ENCODE peak calls at places on chromosomes 3 and 15, in seven cellular contexts. K is NCI-H748 treated with DMSO at 0.1 percent for 48 hours; C is mesothelial cell of epicardium; P is HEK293T; W is NCI-H1092; M is activated naive CD4-positive, alpha-beta T cell treated with Interleukin-2 at 50 U/mL for 16 hours; Z is EH. X is an unnamed sample.

GRCh38 chr15:42152196-42152920 is 4.1 kb downstream of the PLA2G4F start:
- DNase-seq in W (no peak), P (no peak), K (no peak), C (no peak), Z (peak; percentile 9), M (no peak), X (no peak)

GRCh38 chr15:74196175-74196574 is 6.4 kb downstream of the STRA6 start:
- DNase-seq in P (no peak), K (no peak), Z (peak; percentile 98), C (peak; percentile 83), W (no peak), M (no peak), X (no peak)

GRCh38 chr3:148902173-148902791 is 37.2 kb downstream of the CPA3 start:
- DNase-seq in Z (peak; percentile 85), P (no peak), K (no peak), C (no peak), M (no peak), W (no peak), X (no peak)

GRCh38 chr3:191775451-191776233 is 314.7 kb downstream of the PYDC2 start:
- DNase-seq in W (no peak), C (no peak), Z (peak; percentile 44), K (no peak), P (no peak), M (no peak), X (no peak)

GRCh38 chr3:183253364-183253960 is 409 bp downstream of the B3GNT5 start:
- DNase-seq in K (no peak), Z (peak; percentile 44), W (no peak), C (peak; percentile 37), M (peak; percentile 36), P (no peak), X (no peak)

GRCh38 chr15:47364671-47365141 is 352.6 kb upstream of the SEMA6D start:
- DNase-seq in M (no peak), C (no peak), Z (no peak), W (no peak), K (no peak), P (no peak), X (no peak)

GRCh38 chr3:86845731-86846130 is 145.2 kb downstream of the VGLL3 start:
- DNase-seq in C (no peak), Z (no peak), M (no peak), W (no peak), K (no peak), P (no peak), X (no peak)

GRCh38 chr15:74120426-74120825 is 10.0 kb upstream of the ISLR2 start:
- DNase-seq in C (no peak), Z (no peak), K (no peak), M (no peak), P (no peak), W (no peak), X (no peak)

GRCh38 chr3:12303532-12303931 is 14.7 kb downstream of the PPARG start:
- DNase-seq in K (no peak), C (no peak), P (no peak), W (no peak), Z (peak; percentile 88), M (no peak), X (no peak)

GRCh38 chr15:83943043-83943442 is 289.1 kb downstream of the ADAMTSL3 start:
- DNase-seq in Z (no peak), M (no peak), C (no peak), P (no peak), W (no peak), K (no peak), X (no peak)

GRCh38 chr15:34358367-34358766 is 8.6 kb downstream of the LPCAT4 start:
- DNase-seq in W (no peak), K (no peak), C (no peak), P (peak; percentile 19), Z (no peak), M (no peak), X (peak; percentile 40)

GRCh38 chr15:94164202-94164807 is 67.1 kb upstream of the MCTP2 start:
- DNase-seq in K (peak; percentile 38), M (peak; percentile 50), P (peak; percentile 60), C (no peak), W (peak; percentile 42), Z (peak; percentile 37), X (peak; percentile 7)

X was measured in cerebellar cortex.